ENCODE peak calls at places on chromosome 21, in seven cellular contexts. One of them, this sample, is unnamed.

GRCh38 chr21:40208206-40208950 is 341.1 kb downstream of the PCP4 start:
- DNase-seq in NCI-H524: no peak
- DNase-seq in T47D: no peak
- DNase-seq in natural killer cell treated with Interleukin-12 subunit alpha and Interleukin-12 subunit beta and Interleukin-15 and Interleukin-18, amount 100 ng/mL, for 72 hours: no peak
- DNase-seq in stomach: no peak
- DNase-seq in stimulated activated CD4-positive, alpha-beta T cell treated with anti-CD3 and anti-CD28 coated beads, Interleukin-12 subunit alpha, Interleukin-12 subunit beta, amount 100 ng/mL, for 4 hours: no peak
- DNase-seq in Right ventricle myocardium superior: no peak
- DNase-seq in this sample: no peak

GRCh38 chr21:36846624-36847023 is 119.8 kb downstream of the HLCS start:
- DNase-seq in stomach: no peak
- DNase-seq in T47D: peak
- DNase-seq in natural killer cell treated with Interleukin-12 subunit alpha and Interleukin-12 subunit beta and Interleukin-15 and Interleukin-18, amount 100 ng/mL, for 72 hours: no peak
- DNase-seq in NCI-H524: no peak
- DNase-seq in Right ventricle myocardium superior: no peak
- DNase-seq in stimulated activated CD4-positive, alpha-beta T cell treated with anti-CD3 and anti-CD28 coated beads, Interleukin-12 subunit alpha, Interleukin-12 subunit beta, amount 100 ng/mL, for 4 hours: no peak
- DNase-seq in this sample: no peak

GRCh38 chr21:41640756-41641509 is 125.9 kb downstream of the RIPK4 start:
- DNase-seq in Right ventricle myocardium superior: no peak
- DNase-seq in natural killer cell treated with Interleukin-12 subunit alpha and Interleukin-12 subunit beta and Interleukin-15 and Interleukin-18, amount 100 ng/mL, for 72 hours: peak
- DNase-seq in NCI-H524: no peak
- DNase-seq in stomach: no peak
- DNase-seq in T47D: no peak
- DNase-seq in stimulated activated CD4-positive, alpha-beta T cell treated with anti-CD3 and anti-CD28 coated beads, Interleukin-12 subunit alpha, Interleukin-12 subunit beta, amount 100 ng/mL, for 4 hours: no peak
- DNase-seq in this sample: peak

GRCh38 chr21:37455504-37455911 is 88.9 kb downstream of the DYRK1A start:
- DNase-seq in Right ventricle myocardium superior: no peak
- DNase-seq in NCI-H524: no peak
- DNase-seq in stimulated activated CD4-positive, alpha-beta T cell treated with anti-CD3 and anti-CD28 coated beads, Interleukin-12 subunit alpha, Interleukin-12 subunit beta, amount 100 ng/mL, for 4 hours: no peak
- DNase-seq in T47D: peak
- DNase-seq in stomach: no peak
- DNase-seq in natural killer cell treated with Interleukin-12 subunit alpha and Interleukin-12 subunit beta and Interleukin-15 and Interleukin-18, amount 100 ng/mL, for 72 hours: no peak
- DNase-seq in this sample: no peak

GRCh38 chr21:27277122-27277521 is 310.2 kb upstream of the ADAMTS5 start:
- DNase-seq in NCI-H524: no peak
- DNase-seq in T47D: no peak
- DNase-seq in natural killer cell treated with Interleukin-12 subunit alpha and Interleukin-12 subunit beta and Interleukin-15 and Interleukin-18, amount 100 ng/mL, for 72 hours: no peak
- DNase-seq in stomach: no peak
- DNase-seq in Right ventricle myocardium superior: no peak
- DNase-seq in stimulated activated CD4-positive, alpha-beta T cell treated with anti-CD3 and anti-CD28 coated beads, Interleukin-12 subunit alpha, Interleukin-12 subunit beta, amount 100 ng/mL, for 4 hours: no peak
- DNase-seq in this sample: no peak

GRCh38 chr21:42775891-42776290 is 103.4 kb downstream of the WDR4 start:
- DNase-seq in T47D: no peak
- DNase-seq in stimulated activated CD4-positive, alpha-beta T cell treated with anti-CD3 and anti-CD28 coated beads, Interleukin-12 subunit alpha, Interleukin-12 subunit beta, amount 100 ng/mL, for 4 hours: no peak
- DNase-seq in natural killer cell treated with Interleukin-12 subunit alpha and Interleukin-12 subunit beta and Interleukin-15 and Interleukin-18, amount 100 ng/mL, for 72 hours: no peak
- DNase-seq in stomach: no peak
- DNase-seq in Right ventricle myocardium superior: no peak
- DNase-seq in NCI-H524: no peak
- DNase-seq in this sample: no peak

GRCh38 chr21:45457161-45457831 is 52.3 kb downstream of the COL18A1 start:
- DNase-seq in stimulated activated CD4-positive, alpha-beta T cell treated with anti-CD3 and anti-CD28 coated beads, Interleukin-12 subunit alpha, Interleukin-12 subunit beta, amount 100 ng/mL, for 4 hours: no peak
- DNase-seq in T47D: no peak
- DNase-seq in stomach: no peak
- DNase-seq in natural killer cell treated with Interleukin-12 subunit alpha and Interleukin-12 subunit beta and Interleukin-15 and Interleukin-18, amount 100 ng/mL, for 72 hours: no peak
- DNase-seq in NCI-H524: no peak
- DNase-seq in Right ventricle myocardium superior: peak
- DNase-seq in this sample: no peak

GRCh38 chr21:46363698-46364097 is 39.7 kb downstream of the PCNT start:
- DNase-seq in stimulated activated CD4-positive, alpha-beta T cell treated with anti-CD3 and anti-CD28 coated beads, Interleukin-12 subunit alpha, Interleukin-12 subunit beta, amount 100 ng/mL, for 4 hours: no peak
- DNase-seq in stomach: no peak
- DNase-seq in natural killer cell treated with Interleukin-12 subunit alpha and Interleukin-12 subunit beta and Interleukin-15 and Interleukin-18, amount 100 ng/mL, for 72 hours: no peak
- DNase-seq in T47D: no peak
- DNase-seq in NCI-H524: no peak
- DNase-seq in Right ventricle myocardium superior: peak
- DNase-seq in this sample: no peak

GRCh38 chr21:27796106-27796505 is 829.2 kb upstream of the ADAMTS5 start:
- DNase-seq in natural killer cell treated with Interleukin-12 subunit alpha and Interleukin-12 subunit beta and Interleukin-15 and Interleukin-18, amount 100 ng/mL, for 72 hours: no peak
- DNase-seq in T47D: no peak
- DNase-seq in stimulated activated CD4-positive, alpha-beta T cell treated with anti-CD3 and anti-CD28 coated beads, Interleukin-12 subunit alpha, Interleukin-12 subunit beta, amount 100 ng/mL, for 4 hours: no peak
- DNase-seq in Right ventricle myocardium superior: no peak
- DNase-seq in stomach: no peak
- DNase-seq in NCI-H524: no peak
- DNase-seq in this sample: no peak

GRCh38 chr21:16211339-16212303 is 481.8 kb downstream of the USP25 start:
- DNase-seq in NCI-H524: peak
- DNase-seq in natural killer cell treated with Interleukin-12 subunit alpha and Interleukin-12 subunit beta and Interleukin-15 and Interleukin-18, amount 100 ng/mL, for 72 hours: no peak
- DNase-seq in stomach: no peak
- DNase-seq in Right ventricle myocardium superior: no peak
- DNase-seq in T47D: no peak
- DNase-seq in stimulated activated CD4-positive, alpha-beta T cell treated with anti-CD3 and anti-CD28 coated beads, Interleukin-12 subunit alpha, Interleukin-12 subunit beta, amount 100 ng/mL, for 4 hours: no peak
- DNase-seq in this sample: peak

GRCh38 chr21:21631961-21632360 is 633.8 kb downstream of the NCAM2 start:
- DNase-seq in T47D: no peak
- DNase-seq in NCI-H524: no peak
- DNase-seq in Right ventricle myocardium superior: peak
- DNase-seq in natural killer cell treated with Interleukin-12 subunit alpha and Interleukin-12 subunit beta and Interleukin-15 and Interleukin-18, amount 100 ng/mL, for 72 hours: no peak
- DNase-seq in stomach: no peak
- DNase-seq in stimulated activated CD4-positive, alpha-beta T cell treated with anti-CD3 and anti-CD28 coated beads, Interleukin-12 subunit alpha, Interleukin-12 subunit beta, amount 100 ng/mL, for 4 hours: no peak
- DNase-seq in this sample: no peak

GRCh38 chr21:33834801-33835500 is 80.7 kb downstream of the ATP5PO start:
- DNase-seq in stimulated activated CD4-positive, alpha-beta T cell treated with anti-CD3 and anti-CD28 coated beads, Interleukin-12 subunit alpha, Interleukin-12 subunit beta, amount 100 ng/mL, for 4 hours: no peak
- DNase-seq in Right ventricle myocardium superior: no peak
- DNase-seq in stomach: no peak
- DNase-seq in T47D: no peak
- DNase-seq in NCI-H524: no peak
- DNase-seq in natural killer cell treated with Interleukin-12 subunit alpha and Interleukin-12 subunit beta and Interleukin-15 and Interleukin-18, amount 100 ng/mL, for 72 hours: no peak
- DNase-seq in this sample: no peak